ENCODE peak calls at places on chromosomes 4 and X, in ten cellular contexts. L is AG10803; Y is effector CD4-positive, alpha-beta T cell; X is C1 segment of cervical spinal cord; U is GM13977; H is SJSA1; Q is GM03348; J is AG08395; V is iris pigment epithelial cell; B is breast epithelium. Z is an unnamed sample.

GRCh38 chr4:8320386-8320750 is 50.8 kb downstream of the HTRA3 start:
- DNase-seq in L (no peak), Y (no peak), X (no peak), U (no peak), H (no peak), Q (no peak), J (no peak), V (no peak), B (no peak), Z (no peak)

GRCh38 chr4:55507612-55508011 is 39.1 kb downstream of the CLOCK start:
- DNase-seq in L (peak; percentile 43), Y (no peak), X (no peak), U (no peak), H (no peak), Q (peak; percentile 8), J (no peak), V (no peak), B (no peak), Z (no peak)

GRCh38 chr4:72899621-72900020 is 169.9 kb downstream of the COX18 start:
- DNase-seq in L (no peak), Y (no peak), X (no peak), U (no peak), H (no peak), Q (no peak), J (no peak), V (no peak), B (no peak), Z (no peak)

GRCh38 chr4:74157116-74157742 is 689 bp upstream of the MTHFD2L start:
- DNase-seq in L (peak; percentile 37), Y (no peak), X (no peak), U (peak; percentile 18), H (no peak), Q (peak; percentile 4), J (peak; percentile 11), V (peak; percentile 79), B (no peak), Z (no peak)

GRCh38 chr4:66911898-66912297 is 633.4 kb downstream of the CENPC start:
- DNase-seq in L (no peak), Y (no peak), X (no peak), U (no peak), H (no peak), Q (no peak), J (no peak), V (peak; percentile 44), B (no peak), Z (no peak)

GRCh38 chrX:72100824-72101351 is 30.8 kb downstream of the RTL5 start:
- DNase-seq in L (peak; percentile 13), Y (peak; percentile 56), X (no peak), U (peak; percentile 54), H (no peak), Q (no peak), J (no peak), V (no peak), B (no peak), Z (peak; percentile 86)

GRCh38 chr4:64715741-64716140 is 306.5 kb upstream of the TECRL start:
- DNase-seq in L (no peak), Y (no peak), X (no peak), U (no peak), H (no peak), Q (no peak), J (no peak), V (no peak), B (no peak), Z (no peak)

GRCh38 chr4:142977182-142977581 is 131.1 kb upstream of the INPP4B start:
- DNase-seq in L (no peak), Y (no peak), X (no peak), U (no peak), H (no peak), Q (no peak), J (no peak), V (no peak), B (no peak), Z (no peak)

GRCh38 chrX:151386838-151387459 is 10.1 kb upstream of the VMA21 start:
- DNase-seq in L (no peak), Y (no peak), X (no peak), U (no peak), H (no peak), Q (no peak), J (no peak), V (no peak), B (no peak), Z (no peak)

GRCh38 chr4:186170966-186171365 is 20.4 kb upstream of the CYP4V2 start:
- DNase-seq in L (no peak), Y (no peak), X (no peak), U (no peak), H (no peak), Q (no peak), J (no peak), V (no peak), B (no peak), Z (no peak)

GRCh38 chr4:145760961-145761929 is 81.3 kb downstream of the C4orf51 start:
- DNase-seq in L (no peak), Y (no peak), X (no peak), U (no peak), H (no peak), Q (no peak), J (no peak), V (no peak), B (no peak), Z (no peak)

GRCh38 chrX:138874271-138874670 is 162.8 kb upstream of the FGF13 start:
- DNase-seq in L (no peak), Y (no peak), X (no peak), U (no peak), H (no peak), Q (no peak), J (no peak), V (no peak), B (no peak), Z (no peak)

GRCh38 chrX:150155396-150156048 is 207.6 kb upstream of the MAMLD1 start:
- DNase-seq in L (peak; percentile 66), Y (no peak), X (no peak), U (no peak), H (peak; percentile 83), Q (peak; percentile 66), J (peak; percentile 68), V (peak; percentile 25), B (no peak), Z (no peak)

GRCh38 chrX:76454456-76454927 is 27.0 kb downstream of the MAGEE1 start:
- DNase-seq in L (peak; percentile 17), Y (no peak), X (no peak), U (no peak), H (no peak), Q (peak; percentile 25), J (peak; percentile 47), V (peak; percentile 9), B (no peak), Z (peak; percentile 20)

GRCh38 chrX:98207947-98208346 is 1324.2 kb downstream of the RPA4 start:
- DNase-seq in L (no peak), Y (no peak), X (no peak), U (no peak), H (no peak), Q (no peak), J (no peak), V (no peak), B (no peak), Z (no peak)

GRCh38 chr4:4694296-4694772 is 152.5 kb upstream of the STX18 start:
- DNase-seq in L (peak; percentile 42), Y (no peak), X (no peak), U (no peak), H (no peak), Q (peak; percentile 51), J (peak; percentile 59), V (no peak), B (no peak), Z (no peak)

GRCh38 chr4:113146876-113147358 is 97.5 kb downstream of the ANK2 start:
- DNase-seq in L (peak; percentile 26), Y (no peak), X (no peak), U (peak; percentile 42), H (no peak), Q (peak; percentile 17), J (peak; percentile 13), V (no peak), B (no peak), Z (no peak)

GRCh38 chr4:102533916-102534315 is 32.8 kb downstream of the NFKB1 start:
- DNase-seq in L (no peak), Y (no peak), X (no peak), U (no peak), H (no peak), Q (no peak), J (no peak), V (no peak), B (no peak), Z (no peak)

GRCh38 chr4:94648699-94649098 is 109.1 kb upstream of the BMPR1B start:
- DNase-seq in L (no peak), Y (no peak), X (no peak), U (no peak), H (no peak), Q (no peak), J (no peak), V (no peak), B (no peak), Z (no peak)

GRCh38 chrX:28988246-28988645 is 401.0 kb downstream of the IL1RAPL1 start:
- DNase-seq in L (no peak), Y (no peak), X (no peak), U (no peak), H (no peak), Q (no peak), J (no peak), V (no peak), B (no peak), Z (no peak)

GRCh38 chr4:147683172-147683571 is 791 bp downstream of the PRMT9 start:
- DNase-seq in L (peak; percentile 36), Y (no peak), X (no peak), U (peak; percentile 45), H (no peak), Q (peak; percentile 63), J (peak; percentile 39), V (peak; percentile 44), B (no peak), Z (peak; percentile 32)

GRCh38 chr4:56728512-56728911 is 47.4 kb upstream of the HOPX start:
- DNase-seq in L (peak; percentile 88), Y (no peak), X (no peak), U (no peak), H (peak; percentile 64), Q (peak; percentile 56), J (peak; percentile 29), V (peak; percentile 99), B (no peak), Z (no peak)

GRCh38 chrX:95764972-95765451 is 919.6 kb upstream of the DIAPH2 start:
- DNase-seq in L (peak; percentile 3), Y (no peak), X (no peak), U (peak; percentile 9), H (no peak), Q (peak; percentile 4), J (peak; percentile 18), V (peak; percentile 25), B (no peak), Z (no peak)

GRCh38 chrX:138986235-138986634 is 274.7 kb upstream of the FGF13 start:
- DNase-seq in L (peak; percentile 59), Y (no peak), X (no peak), U (no peak), H (no peak), Q (peak; percentile 43), J (peak; percentile 31), V (peak; percentile 70), B (no peak), Z (no peak)

GRCh38 chrX:120462370-120462769 is 6.7 kb downstream of the LAMP2 start:
- DNase-seq in L (no peak), Y (no peak), X (no peak), U (no peak), H (no peak), Q (no peak), J (no peak), V (no peak), B (no peak), Z (no peak)